ENCODE peak calls at places on chromosome 22, in ten cellular contexts. W is stomach, Y is Peyer's patch, Z is transverse colon, I is right lobe of liver, V is adrenal gland, J is ovary, K is testis, O is sigmoid colon, L is thyroid gland. R is an unnamed sample.

GRCh38 chr22:19224985-19225384 is 46.4 kb upstream of the SLC25A1 start:
- DNase-seq in W (no peak), Y (no peak), Z (no peak), I (no peak), V (no peak), J (no peak), K (no peak), O (no peak), L (no peak), R (no peak)

GRCh38 chr22:36155702-36156101 is 4.9 kb downstream of the APOL3 start:
- DNase-seq in W (peak), Y (no peak), Z (peak), I (peak), V (peak), J (peak), K (peak), O (peak), L (peak), R (no peak)

GRCh38 chr22:43922123-43922522 is 1.5 kb upstream of the PNPLA3 start:
- DNase-seq in W (no peak), Y (no peak), Z (no peak), I (no peak), V (no peak), J (no peak), K (no peak), O (no peak), L (no peak), R (no peak)

GRCh38 chr22:50465531-50465930 is 9.3 kb downstream of the SBF1 start:
- DNase-seq in W (no peak), Y (no peak), Z (no peak), I (no peak), V (no peak), J (no peak), K (no peak), O (no peak), L (no peak), R (no peak)

GRCh38 chr22:46240506-46240905 is 9.6 kb downstream of the CDPF1 start:
- DNase-seq in W (no peak), Y (no peak), Z (no peak), I (no peak), V (no peak), J (no peak), K (no peak), O (no peak), L (no peak), R (no peak)

GRCh38 chr22:48729499-48730171 is 1098.0 kb downstream of the BRD1 start:
- DNase-seq in W (no peak), Y (no peak), Z (no peak), I (no peak), V (no peak), J (no peak), K (no peak), O (no peak), L (no peak), R (peak)

GRCh38 chr22:50699754-50700386 is 27.2 kb downstream of the SHANK3 start:
- DNase-seq in W (no peak), Y (no peak), Z (no peak), I (peak), V (peak), J (no peak), K (no peak), O (peak), L (no peak), R (peak)

GRCh38 chr22:20206709-20207215 is 55.9 kb upstream of the CCDC188 start:
- DNase-seq in W (peak), Y (peak), Z (peak), I (peak), V (no peak), J (no peak), K (no peak), O (no peak), L (no peak), R (no peak)

GRCh38 chr22:45481661-45482060 is 21.0 kb upstream of the FBLN1 start:
- DNase-seq in W (no peak), Y (no peak), Z (no peak), I (no peak), V (no peak), J (no peak), K (no peak), O (no peak), L (no peak), R (peak)

GRCh38 chr22:42994917-42995562 is 19.9 kb downstream of the PACSIN2 start:
- DNase-seq in W (peak), Y (no peak), Z (peak), I (peak), V (peak), J (no peak), K (peak), O (peak), L (peak), R (no peak)

GRCh38 chr22:25406510-25407210 is 157.8 kb upstream of the GRK3 start:
- DNase-seq in W (no peak), Y (no peak), Z (no peak), I (no peak), V (peak), J (no peak), K (no peak), O (peak), L (no peak), R (no peak)

GRCh38 chr22:25403752-25404471 is 160.6 kb upstream of the GRK3 start:
- DNase-seq in W (no peak), Y (no peak), Z (no peak), I (no peak), V (peak), J (no peak), K (no peak), O (peak), L (peak), R (no peak)

GRCh38 chr22:25404556-25404922 is 159.9 kb upstream of the GRK3 start:
- DNase-seq in W (no peak), Y (no peak), Z (no peak), I (no peak), V (peak), J (no peak), K (no peak), O (peak), L (no peak), R (peak)

GRCh38 chr22:25405854-25406509 is 158.5 kb upstream of the GRK3 start:
- DNase-seq in W (no peak), Y (no peak), Z (no peak), I (no peak), V (no peak), J (no peak), K (no peak), O (no peak), L (peak), R (no peak)

DNA sequence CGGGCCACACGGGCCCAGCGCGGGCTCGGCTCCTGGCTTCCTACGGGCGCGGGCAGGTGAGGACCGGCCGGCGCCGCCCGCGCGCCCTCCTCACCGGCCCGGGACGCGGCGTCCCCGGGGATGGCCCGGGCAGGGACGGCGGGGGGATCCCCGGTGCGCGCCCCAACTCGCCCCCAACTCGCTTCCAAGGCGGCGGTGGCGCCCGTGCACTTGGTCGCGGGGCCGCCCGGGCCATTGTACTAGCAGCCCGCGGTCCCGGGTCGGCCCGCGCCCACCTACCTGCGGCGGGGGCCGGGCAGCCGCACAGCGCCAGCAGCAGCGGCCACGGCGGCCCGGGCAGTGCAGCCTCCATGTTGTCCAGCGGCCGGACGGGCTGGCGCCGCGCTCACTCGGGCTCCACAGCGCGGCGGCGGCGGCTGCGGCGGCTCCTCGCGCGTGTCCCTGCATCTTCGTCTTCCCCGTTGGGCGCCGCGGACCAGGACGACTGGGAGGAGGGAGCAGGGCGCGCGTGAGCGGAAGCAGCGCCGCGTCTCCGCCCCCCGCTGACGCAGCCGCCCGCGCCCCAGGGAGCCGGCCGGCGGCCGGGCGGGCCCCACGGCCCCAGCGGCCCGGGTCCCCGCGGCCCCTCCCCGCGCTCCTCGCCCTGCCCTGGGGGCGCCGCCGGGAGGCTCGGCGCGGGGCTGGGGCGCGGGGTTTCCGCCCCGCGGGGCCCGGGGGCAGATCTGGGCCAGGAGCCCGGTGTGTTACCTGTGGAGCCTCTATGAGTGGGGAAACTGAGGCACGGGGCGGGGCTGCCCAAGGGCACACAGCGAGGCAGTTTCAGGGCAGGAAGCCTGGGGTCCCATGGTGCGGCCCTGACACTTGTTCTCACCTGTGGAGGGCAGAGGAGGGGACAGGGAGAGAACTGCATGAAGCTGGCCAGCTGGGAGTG is 159.3 kb upstream of the GRK3 start:
- DNase-seq in W (peak), Y (peak), Z (peak), I (peak), V (peak), J (peak), K (peak), O (peak), L (peak), R (peak)
- TF ChIP-seq CTCF in W (no peak), Y (no peak), Z (no peak), I (no peak), V (no peak), J (no peak), K (no peak), O (no peak), L (no peak), R (no peak)

GRCh38 chr22:28198692-28199091 is 279.6 kb upstream of the PITPNB start:
- DNase-seq in W (no peak), Y (no peak), Z (no peak), I (no peak), V (no peak), J (no peak), K (no peak), O (no peak), L (no peak), R (no peak)

GRCh38 chr22:28208036-28208435 is 289.0 kb upstream of the PITPNB start:
- DNase-seq in W (no peak), Y (no peak), Z (no peak), I (no peak), V (no peak), J (no peak), K (no peak), O (no peak), L (no peak), R (no peak)

GRCh38 chr22:28208797-28209196 is 289.7 kb upstream of the PITPNB start:
- DNase-seq in W (no peak), Y (no peak), Z (no peak), I (no peak), V (no peak), J (no peak), K (no peak), O (no peak), L (no peak), R (no peak)

GRCh38 chr22:28207281-28208030 is 288.4 kb upstream of the PITPNB start:
- DNase-seq in W (no peak), Y (no peak), Z (no peak), I (no peak), V (no peak), J (no peak), K (no peak), O (no peak), L (no peak), R (no peak)

DNA sequence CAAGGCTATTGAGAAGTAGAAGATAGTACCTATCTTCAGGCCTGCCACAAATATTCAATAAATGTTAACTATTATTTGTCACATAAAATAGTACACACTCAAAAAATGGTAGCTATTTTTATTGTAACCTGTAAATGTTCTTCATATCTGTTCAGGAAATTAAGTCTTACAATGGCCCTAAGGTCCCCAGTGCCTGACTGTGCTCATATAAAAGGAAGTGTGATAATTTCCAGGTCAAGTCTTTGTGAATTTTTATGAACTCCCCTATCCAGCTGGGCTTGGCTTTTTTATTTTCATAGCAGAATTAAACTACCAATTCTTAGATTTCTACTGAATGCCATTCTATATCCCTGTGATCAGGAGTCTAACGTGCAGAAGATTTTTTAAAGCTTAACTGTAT is 284.2 kb upstream of the PITPNB start:
- DNase-seq in W (no peak), Y (no peak), Z (no peak), I (no peak), V (no peak), J (no peak), K (no peak), O (no peak), L (no peak), R (no peak)
- TF ChIP-seq POLR2A in W (no peak), Y (no peak), Z (no peak), I (no peak), V (no peak), J (no peak), K (no peak), O (no peak), L (no peak), R (no peak)

GRCh38 chr22:29375436-29376076 is 12.8 kb downstream of the AP1B1 start:
- DNase-seq in W (no peak), Y (no peak), Z (no peak), I (no peak), V (peak), J (no peak), K (no peak), O (no peak), L (no peak), R (peak)

GRCh38 chr22:29369460-29369859 is 18.9 kb downstream of the AP1B1 start:
- DNase-seq in W (no peak), Y (no peak), Z (peak), I (no peak), V (peak), J (peak), K (peak), O (peak), L (peak), R (peak)

GRCh38 chr22:29370556-29370955 is 17.8 kb downstream of the AP1B1 start:
- DNase-seq in W (no peak), Y (no peak), Z (no peak), I (no peak), V (no peak), J (no peak), K (no peak), O (no peak), L (no peak), R (peak)
- TF ChIP-seq CTCF in W (no peak), Y (no peak), Z (no peak), I (no peak), V (no peak), J (no peak), K (no peak), O (no peak), L (no peak), R (no peak)

DNA sequence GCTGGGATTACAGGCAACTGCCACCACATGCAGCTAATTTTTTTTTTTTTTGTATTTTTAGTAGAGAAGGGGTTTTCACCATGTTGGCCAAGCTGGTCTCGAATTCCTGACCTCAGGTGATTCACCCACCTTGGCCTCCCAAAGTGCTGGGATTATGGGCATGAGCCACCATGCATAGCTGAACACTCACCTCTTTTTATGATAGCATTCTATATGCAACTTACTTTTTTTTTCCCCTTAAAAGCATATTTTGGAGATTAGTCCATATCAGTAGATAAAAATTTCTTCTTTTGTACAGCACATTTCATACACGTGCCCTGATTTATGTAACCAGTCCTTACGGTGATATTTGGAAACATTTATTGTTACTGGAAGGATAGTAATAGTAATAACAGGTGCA is 14.6 kb downstream of the GTPBP1 start:
- DNase-seq in W (no peak), Y (no peak), Z (no peak), I (no peak), V (no peak), J (no peak), K (no peak), O (no peak), L (no peak), R (no peak)
- TF ChIP-seq POLR2A in W (no peak), Y (no peak), Z (no peak), I (no peak), V (no peak), J (no peak), K (no peak), O (no peak), L (no peak), R (no peak)

GRCh38 chr22:17269607-17270261 is 50.5 kb upstream of the ADA2 start:
- DNase-seq in W (no peak), Y (no peak), Z (peak), I (peak), V (no peak), J (no peak), K (no peak), O (no peak), L (no peak), R (no peak)

GRCh38 chr22:17272511-17272991 is 53.3 kb upstream of the ADA2 start:
- DNase-seq in W (no peak), Y (no peak), Z (no peak), I (peak), V (no peak), J (no peak), K (no peak), O (peak), L (no peak), R (peak)

GRCh38 chr22:17269224-17269606 is 50.0 kb upstream of the ADA2 start:
- DNase-seq in W (no peak), Y (no peak), Z (no peak), I (no peak), V (no peak), J (no peak), K (no peak), O (no peak), L (no peak), R (no peak)

GRCh38 chr22:17268501-17269223 is 49.4 kb upstream of the ADA2 start:
- DNase-seq in W (no peak), Y (no peak), Z (no peak), I (no peak), V (no peak), J (no peak), K (no peak), O (no peak), L (no peak), R (no peak)

DNA sequence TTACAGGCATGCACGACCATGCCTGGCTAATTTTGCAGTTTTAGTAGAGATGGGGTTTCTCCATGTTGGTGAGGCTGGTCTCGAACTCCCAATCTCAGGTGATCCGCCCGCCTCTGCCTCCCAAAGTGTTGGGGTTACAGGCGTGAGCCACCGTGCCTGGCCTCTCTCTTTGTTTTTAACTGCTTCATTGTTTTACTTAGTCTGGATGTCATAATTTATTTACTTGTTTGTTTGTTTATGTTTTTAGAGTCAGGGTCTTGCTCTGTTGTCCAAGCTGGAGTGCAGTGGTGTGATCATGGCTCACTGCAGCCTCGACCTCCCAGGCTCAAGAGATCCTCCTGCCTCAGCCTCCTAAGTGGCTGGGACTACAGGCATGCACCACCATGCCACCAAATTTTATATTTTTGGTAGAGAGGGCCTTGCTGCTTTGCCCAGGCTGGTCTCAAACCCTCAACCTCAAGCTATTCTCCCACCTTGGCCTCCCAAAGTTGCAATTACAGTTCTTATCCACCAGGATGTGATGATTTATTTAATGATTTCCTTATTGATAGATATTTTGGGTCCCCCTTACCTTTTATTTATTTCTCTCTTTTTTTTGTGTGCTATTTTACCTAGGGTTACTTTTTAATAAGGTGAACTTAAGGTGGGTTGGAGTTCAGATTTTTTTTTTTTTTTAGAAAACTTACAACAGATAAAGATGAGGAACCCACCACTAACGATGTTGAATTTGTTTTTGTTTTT is 52.6 kb upstream of the ADA2 start:
- DNase-seq in W (no peak), Y (no peak), Z (no peak), I (no peak), V (no peak), J (no peak), K (no peak), O (peak), L (no peak), R (peak)
- TF ChIP-seq CTCF in W (no peak), Y (no peak), Z (no peak), I (peak), V (no peak), J (no peak), K (no peak), O (no peak), L (no peak), R (no peak)

GRCh38 chr22:41940853-41941765 is 5.8 kb downstream of the CENPM start:
- DNase-seq in W (peak), Y (peak), Z (peak), I (peak), V (peak), J (peak), K (peak), O (peak), L (peak), R (peak)
- TF ChIP-seq POLR2A in W (no peak), Y (peak), Z (no peak), I (no peak), V (no peak), J (no peak), K (no peak), O (no peak), L (no peak), R (no peak)

DNA sequence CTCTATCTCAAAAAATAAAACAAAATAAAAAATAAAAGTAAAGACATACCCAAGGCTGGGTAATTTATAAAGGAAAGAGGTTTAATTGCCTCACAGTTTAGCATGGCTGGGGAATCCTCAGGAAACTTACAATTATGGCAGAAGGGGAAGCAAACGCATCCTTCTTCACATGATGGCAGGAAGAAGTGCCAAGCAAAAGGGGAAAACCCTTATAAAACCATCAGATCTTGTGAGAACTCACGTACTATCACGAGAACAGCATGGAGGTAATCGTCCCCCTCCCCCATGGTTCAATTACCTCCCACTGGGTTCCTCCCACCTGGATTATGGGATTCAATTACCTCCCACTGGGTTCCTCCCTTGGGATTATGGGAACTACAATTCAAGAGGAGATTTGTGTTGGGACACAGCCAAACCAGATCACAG is 8.3 kb upstream of the SSTR3 start:
- DNase-seq in W (no peak), Y (no peak), Z (no peak), I (no peak), V (no peak), J (no peak), K (no peak), O (no peak), L (no peak), R (no peak)
- TF ChIP-seq CTCF in W (no peak), Y (no peak), Z (no peak), I (no peak), V (no peak), J (no peak), K (no peak), O (no peak), L (no peak), R (no peak)